ENCODE peak calls at places on chromosomes 1 and 21, in ten cellular contexts. K, T, Z, Y, N, X, H, O, B and A are unnamed samples.

GRCh38 chr1:151867321-151867720 is 13.8 kb upstream of the THEM5 start:
- DNase-seq in K (peak), T (no peak), Z (no peak), Y (no peak), N (no peak), X (no peak), H (peak), O (no peak), B (no peak), A (no peak)

GRCh38 chr1:222168621-222169020 is 379.3 kb downstream of the HHIPL2 start:
- DNase-seq in K (no peak), T (no peak), Z (no peak), Y (no peak), N (no peak), X (no peak), H (no peak), O (no peak), B (no peak), A (no peak)

GRCh38 chr1:31586376-31587327 is 10.3 kb downstream of the TINAGL1 start:
- DNase-seq in K (no peak), T (no peak), Z (no peak), Y (no peak), N (no peak), X (no peak), H (no peak), O (no peak), B (no peak), A (no peak)

GRCh38 chr1:29474845-29475244 is 238.5 kb downstream of the PTPRU start:
- DNase-seq in K (no peak), T (no peak), Z (no peak), Y (no peak), N (no peak), X (no peak), H (no peak), O (no peak), B (no peak), A (no peak)

GRCh38 chr21:36508948-36509347 is 29.0 kb upstream of the CLDN14 start:
- DNase-seq in K (no peak), T (no peak), Z (no peak), Y (no peak), N (no peak), X (no peak), H (no peak), O (peak), B (no peak), A (no peak)

GRCh38 chr1:244137725-244138124 is 86.6 kb downstream of the ZBTB18 start:
- DNase-seq in K (no peak), T (no peak), Z (no peak), Y (no peak), N (no peak), X (no peak), H (no peak), O (no peak), B (no peak), A (no peak)

GRCh38 chr1:94873520-94874351 is 53.2 kb downstream of the CNN3 start:
- DNase-seq in K (peak), T (no peak), Z (no peak), Y (no peak), N (no peak), X (no peak), H (peak), O (no peak), B (no peak), A (no peak)

GRCh38 chr1:81414417-81415087 is 386.2 kb upstream of the ADGRL2 start:
- DNase-seq in K (peak), T (peak), Z (no peak), Y (peak), N (peak), X (peak), H (peak), O (peak), B (no peak), A (peak)

GRCh38 chr1:167669209-167670139 is 39.4 kb downstream of the RCSD1 start:
- DNase-seq in K (no peak), T (no peak), Z (no peak), Y (no peak), N (no peak), X (no peak), H (no peak), O (no peak), B (no peak), A (no peak)

GRCh38 chr1:10968411-10968826 is 44.0 kb upstream of the TARDBP start:
- DNase-seq in K (no peak), T (no peak), Z (no peak), Y (no peak), N (no peak), X (no peak), H (no peak), O (peak), B (no peak), A (no peak)

GRCh38 chr1:201598973-201599372 is 60.0 kb downstream of the NAV1 start:
- DNase-seq in K (no peak), T (peak), Z (peak), Y (no peak), N (no peak), X (no peak), H (no peak), O (no peak), B (no peak), A (no peak)

GRCh38 chr1:66980745-66981367 is 56.1 kb downstream of the MIER1 start:
- DNase-seq in K (peak), T (no peak), Z (no peak), Y (no peak), N (no peak), X (no peak), H (peak), O (peak), B (no peak), A (no peak)

GRCh38 chr1:30612666-30613065 is 110.7 kb downstream of the MATN1 start:
- DNase-seq in K (no peak), T (no peak), Z (no peak), Y (no peak), N (no peak), X (no peak), H (no peak), O (no peak), B (no peak), A (no peak)

GRCh38 chr1:25100151-25100841 is 132.0 kb downstream of the SYF2 start:
- DNase-seq in K (no peak), T (no peak), Z (no peak), Y (no peak), N (no peak), X (no peak), H (no peak), O (no peak), B (no peak), A (no peak)

GRCh38 chr1:20683614-20684013 is 22.4 kb upstream of the DDOST start:
- DNase-seq in K (no peak), T (no peak), Z (no peak), Y (no peak), N (no peak), X (no peak), H (no peak), O (no peak), B (no peak), A (no peak)

GRCh38 chr1:54069792-54070548 is 16.6 kb downstream of the TCEANC2 start:
- DNase-seq in K (peak), T (no peak), Z (no peak), Y (no peak), N (peak), X (peak), H (peak), O (peak), B (no peak), A (no peak)

GRCh38 chr21:33856893-33857527 is 58.6 kb downstream of the ATP5PO start:
- DNase-seq in K (no peak), T (peak), Z (no peak), Y (no peak), N (no peak), X (no peak), H (no peak), O (no peak), B (no peak), A (no peak)

GRCh38 chr1:222918746-222919477 is 104.1 kb downstream of the DISP1 start:
- DNase-seq in K (peak), T (no peak), Z (no peak), Y (no peak), N (no peak), X (no peak), H (no peak), O (peak), B (no peak), A (no peak)

GRCh38 chr1:17611991-17612390 is 72.5 kb downstream of the ARHGEF10L start:
- DNase-seq in K (no peak), T (no peak), Z (no peak), Y (no peak), N (no peak), X (no peak), H (peak), O (peak), B (no peak), A (no peak)

GRCh38 chr21:38780879-38781278 is 24.9 kb upstream of the ETS2 start:
- DNase-seq in K (no peak), T (no peak), Z (no peak), Y (no peak), N (no peak), X (peak), H (no peak), O (no peak), B (no peak), A (no peak)

GRCh38 chr1:36469163-36469562 is 5.0 kb upstream of the MRPS15 start:
- DNase-seq in K (no peak), T (no peak), Z (no peak), Y (no peak), N (no peak), X (no peak), H (no peak), O (no peak), B (no peak), A (no peak)

GRCh38 chr21:37139154-37139553 is 66.1 kb downstream of the TTC3 start:
- DNase-seq in K (no peak), T (no peak), Z (no peak), Y (no peak), N (no peak), X (no peak), H (peak), O (peak), B (no peak), A (no peak)

GRCh38 chr1:78005755-78006154 is 1.0 kb downstream of the DNAJB4 start:
- DNase-seq in K (peak), T (no peak), Z (no peak), Y (peak), N (no peak), X (no peak), H (peak), O (peak), B (no peak), A (no peak)

GRCh38 chr1:221742555-221743415 is 896 bp upstream of the DUSP10 start:
- DNase-seq in K (peak), T (peak), Z (peak), Y (peak), N (peak), X (peak), H (peak), O (peak), B (peak), A (peak)

GRCh38 chr21:35525443-35525842 is 476.3 kb upstream of the RUNX1 start:
- DNase-seq in K (no peak), T (no peak), Z (no peak), Y (no peak), N (no peak), X (no peak), H (peak), O (peak), B (no peak), A (no peak)

GRCh38 chr21:42200906-42201614 is 17.9 kb upstream of the ABCG1 start:
- DNase-seq in K (no peak), T (no peak), Z (no peak), Y (no peak), N (no peak), X (no peak), H (no peak), O (no peak), B (no peak), A (no peak)

GRCh38 chr1:67750690-67751052 is 65.7 kb downstream of the GADD45A start:
- DNase-seq in K (no peak), T (no peak), Z (no peak), Y (no peak), N (no peak), X (no peak), H (no peak), O (no peak), B (no peak), A (no peak)

GRCh38 chr1:201764166-201764565 is 64.8 kb upstream of the IPO9 start:
- DNase-seq in K (no peak), T (no peak), Z (no peak), Y (no peak), N (no peak), X (no peak), H (no peak), O (no peak), B (no peak), A (no peak)

GRCh38 chr1:153774780-153775431 is at the start of gene SLC27A3:
- DNase-seq in K (peak), T (peak), Z (peak), Y (peak), N (peak), X (peak), H (peak), O (peak), B (no peak), A (peak)

GRCh38 chr1:96872757-96873156 is 151.2 kb downstream of the PTBP2 start:
- DNase-seq in K (no peak), T (no peak), Z (no peak), Y (no peak), N (no peak), X (no peak), H (no peak), O (no peak), B (no peak), A (no peak)
- TF ChIP-seq CTCF in K (no peak), T (no peak), Z (no peak), Y (no peak), N (peak), X (no peak), H (no peak), O (no peak), B (no peak), A (no peak)

DNA sequence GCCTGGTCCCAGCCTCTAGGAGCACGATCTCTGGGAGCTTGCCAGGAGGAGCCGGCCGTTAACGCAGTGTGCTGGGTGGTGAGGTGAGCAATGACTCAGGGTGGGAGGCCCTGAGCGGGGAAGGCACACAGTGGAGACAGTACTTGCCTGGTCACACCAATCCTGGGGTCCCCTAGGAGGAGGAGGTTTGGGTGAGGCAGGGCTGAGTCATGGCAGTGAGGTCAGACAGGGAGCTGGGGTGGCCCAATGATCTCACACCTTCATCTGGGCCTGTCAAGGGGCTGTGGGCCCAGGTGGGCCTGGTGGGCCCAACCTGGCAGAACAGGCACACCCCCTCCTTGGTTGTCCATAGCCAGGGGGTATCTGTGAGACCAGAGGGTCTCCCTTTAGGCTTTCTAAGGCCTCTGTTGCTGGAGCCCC is 8.6 kb upstream of the EDN2 start:
- DNase-seq in K (peak), T (no peak), Z (no peak), Y (peak), N (no peak), X (no peak), H (peak), O (peak), B (no peak), A (no peak)
- TF ChIP-seq CTCF in K (no peak), T (no peak), Z (no peak), Y (no peak), N (no peak), X (no peak), H (no peak), O (no peak), B (no peak), A (no peak)

DNA sequence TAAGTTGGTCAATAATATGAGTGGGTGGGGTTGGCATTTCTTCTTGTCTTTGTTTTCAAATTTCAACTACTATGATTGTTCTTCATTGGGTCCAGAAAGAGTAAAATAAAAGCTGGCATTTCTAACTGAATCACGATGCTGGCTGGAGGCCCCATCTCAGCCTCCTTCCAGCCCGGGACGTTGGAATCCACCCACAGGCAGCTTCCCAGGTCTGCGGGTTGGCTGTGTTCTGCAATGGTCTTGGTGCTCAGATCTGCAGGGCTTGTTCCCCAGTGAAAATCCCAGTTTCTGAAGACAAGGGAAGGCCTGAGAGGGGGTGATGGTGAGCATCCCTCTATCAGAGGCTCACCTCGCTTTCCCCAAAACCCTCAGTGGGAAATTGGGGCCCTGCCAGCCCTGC is 54.7 kb upstream of the ARHGEF16 start:
- DNase-seq in K (no peak), T (no peak), Z (no peak), Y (no peak), N (no peak), X (no peak), H (no peak), O (no peak), B (no peak), A (no peak)
- TF ChIP-seq CTCF in K (no peak), T (no peak), Z (no peak), Y (no peak), N (no peak), X (no peak), H (no peak), O (no peak), B (no peak), A (no peak)

GRCh38 chr1:32990887-32991286 is 26.3 kb upstream of the RNF19B start:
- DNase-seq in K (no peak), T (peak), Z (no peak), Y (no peak), N (no peak), X (no peak), H (no peak), O (no peak), B (no peak), A (no peak)

GRCh38 chr1:32991386-32991785 is 26.8 kb upstream of the RNF19B start:
- DNase-seq in K (no peak), T (no peak), Z (no peak), Y (no peak), N (no peak), X (no peak), H (peak), O (peak), B (no peak), A (no peak)

GRCh38 chr1:32989160-32989894 is 24.7 kb upstream of the RNF19B start:
- DNase-seq in K (peak), T (peak), Z (peak), Y (peak), N (no peak), X (no peak), H (peak), O (peak), B (peak), A (no peak)

GRCh38 chr1:32991819-32992488 is 27.3 kb upstream of the RNF19B start:
- DNase-seq in K (no peak), T (peak), Z (peak), Y (no peak), N (no peak), X (peak), H (no peak), O (no peak), B (no peak), A (no peak)

GRCh38 chr1:32988665-32989064 is 24.1 kb upstream of the RNF19B start:
- DNase-seq in K (peak), T (peak), Z (no peak), Y (no peak), N (no peak), X (no peak), H (peak), O (peak), B (no peak), A (no peak)
- TF ChIP-seq CTCF in K (no peak), T (no peak), Z (no peak), Y (no peak), N (no peak), X (no peak), H (no peak), O (no peak), B (no peak), A (no peak)

GRCh38 chr1:33256335-33256700 is at the start of gene ZNF362:
- DNase-seq in K (peak), T (no peak), Z (peak), Y (peak), N (peak), X (peak), H (peak), O (peak), B (no peak), A (peak)
- TF ChIP-seq CTCF in K (no peak), T (no peak), Z (no peak), Y (no peak), N (no peak), X (no peak), H (no peak), O (no peak), B (no peak), A (no peak)

DNA sequence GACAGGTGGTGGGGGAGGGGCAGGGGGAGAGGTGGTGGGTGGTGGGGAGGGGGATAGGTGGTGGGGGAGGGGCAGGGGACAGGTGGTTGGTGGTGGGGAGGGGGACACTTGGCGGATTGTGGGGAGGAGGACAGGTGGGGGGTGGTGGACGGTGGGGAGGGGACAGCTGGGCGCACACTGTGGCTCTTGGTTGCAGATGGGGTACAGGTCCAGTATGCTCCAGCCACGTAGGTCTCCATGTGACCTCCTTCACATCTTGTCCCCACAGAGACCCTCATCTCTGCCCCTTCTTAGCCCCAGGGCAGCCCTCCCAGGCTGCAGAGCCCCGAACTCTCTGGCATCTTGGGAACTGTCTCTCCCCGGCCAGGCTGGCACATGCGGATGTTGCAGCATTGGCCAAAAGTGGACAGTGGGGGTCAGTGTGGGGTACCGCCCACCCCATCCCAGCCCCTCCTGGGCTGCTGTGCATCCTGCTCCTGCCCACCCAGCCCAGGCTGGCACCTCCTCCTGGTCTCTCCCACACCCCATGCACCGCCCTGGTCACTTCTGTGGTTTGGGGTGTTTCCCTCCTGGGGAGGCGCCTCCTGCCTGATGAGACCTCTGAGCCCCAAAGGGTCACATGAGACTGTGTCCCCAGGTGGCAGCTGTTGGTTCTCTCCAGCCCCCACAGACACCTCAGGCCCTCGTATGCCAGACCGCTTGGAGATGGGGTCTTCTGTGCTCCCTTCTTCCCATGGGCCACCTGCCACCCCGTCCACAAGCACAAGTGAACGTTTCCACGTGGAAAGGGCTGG is 7.6 kb upstream of the SLC19A1 start:
- DNase-seq in K (no peak), T (peak), Z (peak), Y (no peak), N (no peak), X (peak), H (no peak), O (no peak), B (no peak), A (no peak)
- TF ChIP-seq CTCF in K (no peak), T (no peak), Z (no peak), Y (no peak), N (no peak), X (no peak), H (no peak), O (no peak), B (no peak), A (no peak)

GRCh38 chr21:45839274-45839673 is 142.3 kb upstream of the COL6A1 start:
- DNase-seq in K (no peak), T (no peak), Z (no peak), Y (no peak), N (no peak), X (no peak), H (peak), O (peak), B (no peak), A (no peak)
- TF ChIP-seq CTCF in K (no peak), T (no peak), Z (no peak), Y (no peak), N (no peak), X (no peak), H (no peak), O (no peak), B (no peak), A (no peak)